ENCODE peak calls at places on chromosomes 3 and 15, in nine cellular contexts. One of them, this sample, is unnamed.

GRCh38 chr15:42605281-42605744 is 29.9 kb downstream of the STARD9 start:
- DNase-seq in HepG2: no peak
- DNase-seq in right cardiac atrium: no peak
- DNase-seq in AG09309: no peak
- DNase-seq in cardiac fibroblast: peak; percentile 63
- DNase-seq in neuronal stem cell: no peak
- DNase-seq in left lung: no peak
- DNase-seq in transverse colon: no peak
- DNase-seq in GM23338: no peak
- DNase-seq in this sample: no peak

GRCh38 chr3:56691165-56692000 is 8.3 kb upstream of the TASOR start:
- DNase-seq in right cardiac atrium: no peak
- DNase-seq in left lung: peak; percentile 42
- DNase-seq in GM23338: no peak
- DNase-seq in AG09309: no peak
- DNase-seq in neuronal stem cell: no peak
- DNase-seq in HepG2: no peak
- DNase-seq in cardiac fibroblast: no peak
- DNase-seq in transverse colon: no peak
- DNase-seq in this sample: no peak

GRCh38 chr15:101138913-101139880 is 112.7 kb downstream of the CHSY1 start:
- DNase-seq in transverse colon: peak; percentile 51
- DNase-seq in left lung: peak; percentile 35
- DNase-seq in AG09309: no peak
- DNase-seq in cardiac fibroblast: no peak
- DNase-seq in GM23338: no peak
- DNase-seq in HepG2: no peak
- DNase-seq in neuronal stem cell: no peak
- DNase-seq in right cardiac atrium: no peak
- DNase-seq in this sample: peak; percentile 74

GRCh38 chr3:87332789-87333188 is 56.4 kb upstream of the POU1F1 start:
- DNase-seq in right cardiac atrium: no peak
- DNase-seq in left lung: no peak
- DNase-seq in cardiac fibroblast: no peak
- DNase-seq in GM23338: no peak
- DNase-seq in HepG2: no peak
- DNase-seq in neuronal stem cell: no peak
- DNase-seq in transverse colon: no peak
- DNase-seq in AG09309: no peak
- DNase-seq in this sample: no peak

GRCh38 chr15:58771621-58772235 is 626 bp downstream of the MINDY2 start:
- DNase-seq in left lung: peak; percentile 91
- DNase-seq in right cardiac atrium: peak; percentile 83
- DNase-seq in cardiac fibroblast: peak; percentile 12
- DNase-seq in AG09309: no peak
- DNase-seq in transverse colon: peak; percentile 54
- DNase-seq in HepG2: no peak
- DNase-seq in neuronal stem cell: no peak
- DNase-seq in GM23338: peak; percentile 78
- DNase-seq in this sample: no peak

GRCh38 chr3:194275231-194275671 is 75.9 kb downstream of the CPN2 start:
- DNase-seq in left lung: no peak
- DNase-seq in transverse colon: no peak
- DNase-seq in right cardiac atrium: no peak
- DNase-seq in GM23338: no peak
- DNase-seq in cardiac fibroblast: peak; percentile 48
- DNase-seq in HepG2: no peak
- DNase-seq in AG09309: no peak
- DNase-seq in neuronal stem cell: no peak
- DNase-seq in this sample: no peak

GRCh38 chr3:23501201-23501824 is 298.2 kb downstream of the UBE2E2 start:
- DNase-seq in HepG2: no peak
- DNase-seq in cardiac fibroblast: peak; percentile 37
- DNase-seq in AG09309: no peak
- DNase-seq in neuronal stem cell: no peak
- DNase-seq in GM23338: no peak
- DNase-seq in right cardiac atrium: no peak
- DNase-seq in transverse colon: no peak
- DNase-seq in left lung: no peak
- DNase-seq in this sample: no peak

GRCh38 chr3:87233805-87234204 is 6.7 kb downstream of the CHMP2B start:
- DNase-seq in right cardiac atrium: no peak
- DNase-seq in transverse colon: no peak
- DNase-seq in GM23338: peak; percentile 6
- DNase-seq in neuronal stem cell: no peak
- DNase-seq in cardiac fibroblast: no peak
- DNase-seq in left lung: no peak
- DNase-seq in HepG2: no peak
- DNase-seq in AG09309: no peak
- DNase-seq in this sample: no peak

GRCh38 chr3:55631766-55632331 is 144.7 kb upstream of the WNT5A start:
- DNase-seq in right cardiac atrium: no peak
- DNase-seq in AG09309: no peak
- DNase-seq in cardiac fibroblast: no peak
- DNase-seq in GM23338: no peak
- DNase-seq in neuronal stem cell: no peak
- DNase-seq in transverse colon: no peak
- DNase-seq in left lung: no peak
- DNase-seq in HepG2: no peak
- DNase-seq in this sample: no peak

GRCh38 chr3:55633333-55633732 is 146.2 kb upstream of the WNT5A start:
- DNase-seq in AG09309: no peak
- DNase-seq in neuronal stem cell: no peak
- DNase-seq in left lung: no peak
- DNase-seq in HepG2: no peak
- DNase-seq in right cardiac atrium: no peak
- DNase-seq in cardiac fibroblast: no peak
- DNase-seq in transverse colon: no peak
- DNase-seq in GM23338: no peak
- DNase-seq in this sample: no peak

GRCh38 chr3:55630921-55631299 is 143.8 kb upstream of the WNT5A start:
- DNase-seq in right cardiac atrium: no peak
- DNase-seq in HepG2: no peak
- DNase-seq in neuronal stem cell: no peak
- DNase-seq in cardiac fibroblast: no peak
- DNase-seq in GM23338: no peak
- DNase-seq in left lung: no peak
- DNase-seq in transverse colon: no peak
- DNase-seq in AG09309: no peak
- DNase-seq in this sample: no peak

GRCh38 chr3:55629432-55629831 is 142.3 kb upstream of the WNT5A start:
- DNase-seq in neuronal stem cell: no peak
- DNase-seq in transverse colon: peak; percentile 89
- DNase-seq in right cardiac atrium: peak; percentile 69
- DNase-seq in AG09309: no peak
- DNase-seq in cardiac fibroblast: peak; percentile 9
- DNase-seq in left lung: no peak
- DNase-seq in GM23338: no peak
- DNase-seq in HepG2: no peak
- DNase-seq in this sample: no peak

DNA sequence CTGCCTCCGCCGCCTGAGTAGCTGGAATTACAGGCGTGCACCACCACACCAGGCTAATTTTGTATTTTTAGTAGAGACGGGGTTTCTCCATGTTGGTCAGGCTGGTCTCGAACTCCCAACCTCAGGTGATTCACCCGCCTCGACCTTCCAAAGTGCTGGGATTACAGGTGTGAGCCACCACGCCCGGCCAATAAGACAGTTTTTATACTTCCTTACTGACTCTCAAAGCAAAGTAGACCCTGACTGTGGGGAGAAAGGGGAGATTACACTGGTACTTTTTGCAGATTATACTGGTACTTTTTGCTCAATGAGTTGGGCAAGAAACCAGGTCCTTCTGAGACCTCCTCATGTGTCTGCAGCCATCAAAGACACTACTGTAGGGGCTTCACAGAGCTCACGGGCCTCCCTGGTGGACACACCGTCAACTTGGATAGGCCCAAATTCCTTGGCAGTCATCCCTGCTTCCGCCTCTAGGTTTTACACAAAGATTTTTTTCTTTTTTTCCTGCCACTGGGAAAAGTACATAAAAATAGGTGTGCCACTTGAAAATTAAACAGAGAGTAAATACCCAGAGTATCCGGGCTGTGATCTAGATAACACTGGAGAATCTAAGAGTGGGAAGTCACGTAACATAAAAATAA is 143.3 kb upstream of the WNT5A start:
- DNase-seq in cardiac fibroblast: no peak
- DNase-seq in left lung: no peak
- DNase-seq in HepG2: no peak
- DNase-seq in right cardiac atrium: no peak
- DNase-seq in transverse colon: peak; percentile 61
- DNase-seq in neuronal stem cell: no peak
- DNase-seq in GM23338: peak; percentile 41
- DNase-seq in AG09309: no peak
- DNase-seq in this sample: no peak
- H3K4me3 ChIP-seq in cardiac fibroblast: no peak overlapping the region
- H3K4me3 ChIP-seq in left lung: no peak overlapping the region
- H3K4me3 ChIP-seq in HepG2: no peak overlapping the region
- H3K4me3 ChIP-seq in right cardiac atrium: no peak overlapping the region
- H3K4me3 ChIP-seq in transverse colon: no peak overlapping the region
- H3K4me3 ChIP-seq in neuronal stem cell: no peak overlapping the region
- H3K4me3 ChIP-seq in GM23338: no peak overlapping the region
- H3K4me3 ChIP-seq in AG09309: no peak overlapping the region
- H3K4me3 ChIP-seq in this sample: no peak overlapping the region

GRCh38 chr3:14542656-14543055 is 2.5 kb upstream of the GRIP2 start:
- DNase-seq in neuronal stem cell: no peak
- DNase-seq in left lung: no peak
- DNase-seq in GM23338: no peak
- DNase-seq in cardiac fibroblast: no peak
- DNase-seq in HepG2: no peak
- DNase-seq in AG09309: no peak
- DNase-seq in right cardiac atrium: no peak
- DNase-seq in transverse colon: no peak
- DNase-seq in this sample: no peak

GRCh38 chr3:14540209-14540575 is at the start of gene GRIP2:
- DNase-seq in cardiac fibroblast: no peak
- DNase-seq in right cardiac atrium: peak; percentile 79
- DNase-seq in left lung: peak; percentile 69
- DNase-seq in transverse colon: no peak
- DNase-seq in HepG2: no peak
- DNase-seq in neuronal stem cell: no peak
- DNase-seq in GM23338: no peak
- DNase-seq in AG09309: no peak
- DNase-seq in this sample: no peak

GRCh38 chr3:14539384-14540208 is 546 bp downstream of the GRIP2 start:
- DNase-seq in HepG2: no peak
- DNase-seq in AG09309: no peak
- DNase-seq in transverse colon: no peak
- DNase-seq in left lung: peak; percentile 40
- DNase-seq in cardiac fibroblast: no peak
- DNase-seq in right cardiac atrium: no peak
- DNase-seq in neuronal stem cell: no peak
- DNase-seq in GM23338: no peak
- DNase-seq in this sample: no peak

GRCh38 chr3:14541646-14542045 is 1.5 kb upstream of the GRIP2 start:
- DNase-seq in left lung: peak; percentile 25
- DNase-seq in right cardiac atrium: no peak
- DNase-seq in HepG2: no peak
- DNase-seq in cardiac fibroblast: no peak
- DNase-seq in AG09309: no peak
- DNase-seq in transverse colon: no peak
- DNase-seq in GM23338: no peak
- DNase-seq in neuronal stem cell: no peak
- DNase-seq in this sample: no peak

GRCh38 chr3:14540821-14541385 is 761 bp upstream of the GRIP2 start:
- DNase-seq in HepG2: no peak
- DNase-seq in transverse colon: no peak
- DNase-seq in neuronal stem cell: no peak
- DNase-seq in cardiac fibroblast: no peak
- DNase-seq in GM23338: no peak
- DNase-seq in AG09309: no peak
- DNase-seq in right cardiac atrium: peak; percentile 27
- DNase-seq in left lung: peak; percentile 17
- DNase-seq in this sample: no peak
- H3K4me3 ChIP-seq in HepG2: no peak overlapping the region
- H3K4me3 ChIP-seq in transverse colon: no peak overlapping the region
- H3K4me3 ChIP-seq in neuronal stem cell: no peak overlapping the region
- H3K4me3 ChIP-seq in cardiac fibroblast: no peak overlapping the region
- H3K4me3 ChIP-seq in GM23338: no peak overlapping the region
- H3K4me3 ChIP-seq in AG09309: no peak overlapping the region
- H3K4me3 ChIP-seq in right cardiac atrium: no peak overlapping the region
- H3K4me3 ChIP-seq in left lung: no peak overlapping the region
- H3K4me3 ChIP-seq in this sample: no peak overlapping the region

DNA sequence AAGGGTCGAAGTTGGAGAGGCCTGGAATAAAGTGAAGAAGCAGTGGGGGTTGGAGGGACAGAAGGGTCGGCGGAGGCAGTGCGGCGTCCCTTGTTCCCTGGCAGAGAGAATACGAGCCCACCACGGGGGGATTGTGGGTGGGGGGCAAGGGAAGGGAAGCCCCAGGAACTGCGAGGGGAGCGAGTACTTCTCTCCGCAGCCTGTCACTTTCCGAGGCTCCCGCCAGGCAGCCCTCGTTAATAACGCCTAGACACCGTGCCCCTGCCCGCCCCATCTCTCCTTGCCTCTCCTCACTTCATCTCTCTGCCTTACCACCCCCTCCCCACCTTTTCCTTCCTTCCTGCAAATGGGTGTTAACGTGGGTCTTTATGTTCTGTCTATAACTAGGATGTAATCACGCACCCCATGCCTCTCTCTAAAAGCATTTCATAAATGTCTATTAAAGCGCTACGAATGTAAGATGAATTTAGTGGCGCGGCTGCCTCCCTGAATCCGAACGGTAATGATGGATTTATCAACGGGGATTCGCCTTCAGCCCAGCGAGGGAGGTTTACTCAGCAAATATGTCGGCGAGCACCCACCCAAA is 13.7 kb downstream of the NR2F2 start:
- DNase-seq in GM23338: peak; percentile 32
- DNase-seq in HepG2: no peak
- DNase-seq in right cardiac atrium: no peak
- DNase-seq in cardiac fibroblast: no peak
- DNase-seq in transverse colon: no peak
- DNase-seq in neuronal stem cell: no peak
- DNase-seq in left lung: no peak
- DNase-seq in AG09309: no peak
- DNase-seq in this sample: no peak
- H3K4me3 ChIP-seq in GM23338: peak overlapping the region; percentile 76
- H3K4me3 ChIP-seq in HepG2: no peak overlapping the region
- H3K4me3 ChIP-seq in right cardiac atrium: peak overlapping the region; percentile 94
- H3K4me3 ChIP-seq in cardiac fibroblast: peak overlapping the region; percentile 54
- H3K4me3 ChIP-seq in transverse colon: no peak overlapping the region
- H3K4me3 ChIP-seq in neuronal stem cell: no peak overlapping the region
- H3K4me3 ChIP-seq in left lung: no peak overlapping the region
- H3K4me3 ChIP-seq in AG09309: no peak overlapping the region
- H3K4me3 ChIP-seq in this sample: peak overlapping the region; percentile 95

DNA sequence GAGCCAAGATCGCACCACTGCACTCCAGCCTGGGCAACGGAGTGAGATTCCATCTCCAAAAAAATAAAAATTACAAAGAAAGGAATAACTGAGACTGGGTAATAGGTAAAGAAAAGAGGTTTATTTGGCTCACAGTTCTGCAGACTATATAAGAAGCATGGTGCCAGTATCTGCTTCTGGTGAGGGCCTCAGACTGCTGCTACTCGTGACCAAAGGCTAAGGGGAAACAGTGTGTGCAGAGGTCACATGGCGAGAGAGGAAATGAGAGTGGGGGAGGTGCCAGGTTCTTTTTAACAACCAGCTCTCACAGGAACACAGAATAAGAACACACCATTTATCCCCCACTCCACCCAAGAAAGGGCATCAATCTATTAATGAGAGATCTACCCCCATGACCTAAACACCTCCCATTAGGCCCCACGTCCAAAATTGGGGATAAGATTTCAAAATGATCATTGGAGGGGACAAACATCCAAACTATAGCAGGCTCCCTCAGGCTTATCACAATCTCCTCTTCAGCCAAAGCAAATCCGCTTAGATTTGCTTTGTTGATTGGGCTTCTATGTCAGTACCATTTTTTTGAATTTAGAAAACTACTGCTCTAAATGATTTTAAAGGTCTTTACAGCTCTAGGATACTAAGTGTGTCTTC is 84.1 kb upstream of the TBL1XR1 start:
- DNase-seq in neuronal stem cell: no peak
- DNase-seq in HepG2: no peak
- DNase-seq in transverse colon: no peak
- DNase-seq in cardiac fibroblast: no peak
- DNase-seq in left lung: no peak
- DNase-seq in GM23338: no peak
- DNase-seq in right cardiac atrium: no peak
- DNase-seq in AG09309: no peak
- DNase-seq in this sample: no peak
- H3K4me3 ChIP-seq in neuronal stem cell: no peak overlapping the region
- H3K4me3 ChIP-seq in HepG2: no peak overlapping the region
- H3K4me3 ChIP-seq in transverse colon: no peak overlapping the region
- H3K4me3 ChIP-seq in cardiac fibroblast: no peak overlapping the region
- H3K4me3 ChIP-seq in left lung: no peak overlapping the region
- H3K4me3 ChIP-seq in GM23338: no peak overlapping the region
- H3K4me3 ChIP-seq in right cardiac atrium: no peak overlapping the region
- H3K4me3 ChIP-seq in AG09309: no peak overlapping the region
- H3K4me3 ChIP-seq in this sample: no peak overlapping the region